ENCODE peak calls at places on chromosomes 5 and 9, in four cellular contexts. J is WTC11, G is HFFc6, D is body of pancreas. P is an unnamed sample.

GRCh38 chr5:76456258-76456657 is 53.2 kb downstream of the IQGAP2 start:
- DNase-seq in J (no peak), D (no peak), G (no peak), P (no peak)

GRCh38 chr5:39040875-39041274 is 33.3 kb downstream of the RICTOR start:
- DNase-seq in G (no peak), J (no peak), D (no peak), P (no peak)

GRCh38 chr5:1804001-1804690 is 2.9 kb downstream of the NDUFS6 start:
- DNase-seq in G (no peak), D (no peak), J (no peak), P (no peak)

GRCh38 chr5:78644129-78644528 is 4.4 kb downstream of the LHFPL2 start:
- DNase-seq in D (no peak), J (no peak), G (no peak), P (no peak)

GRCh38 chr5:124580512-124580911 is 165.9 kb downstream of the ZNF608 start:
- DNase-seq in G (no peak), J (no peak), D (no peak), P (no peak)

GRCh38 chr9:78297672-78297961 is 692 bp downstream of the PSAT1 start:
- DNase-seq in D (no peak), G (no peak), J (no peak), P (no peak)

GRCh38 chr9:32376295-32376694 is 8.1 kb upstream of the ACO1 start:
- DNase-seq in J (no peak), G (no peak), D (no peak), P (no peak)

GRCh38 chr5:62578540-62578939 is at the start of gene LRRC70:
- DNase-seq in D (no peak), J (no peak), G (peak), P (no peak)

GRCh38 chr9:110399983-110400382 is 62.3 kb upstream of the TXNDC8 start:
- DNase-seq in D (no peak), J (no peak), G (no peak), P (no peak)

GRCh38 chr5:10431408-10431807 is 10.3 kb upstream of the ROPN1L start:
- DNase-seq in J (no peak), G (no peak), D (no peak), P (no peak)

GRCh38 chr5:59620535-59621212 is 272.9 kb downstream of the PDE4D start:
- DNase-seq in G (no peak), J (no peak), D (no peak), P (no peak)

GRCh38 chr9:38362912-38363588 is 29.5 kb upstream of the ALDH1B1 start:
- DNase-seq in G (peak), J (no peak), D (peak), P (peak)

GRCh38 chr9:89095755-89096154 is 82.9 kb downstream of the SHC3 start:
- DNase-seq in D (no peak), G (no peak), J (no peak), P (no peak)

GRCh38 chr5:16856531-16856930 is 79.6 kb downstream of the MYO10 start:
- DNase-seq in G (peak), D (no peak), J (no peak), P (no peak)

GRCh38 chr9:84177397-84177796 is 163.2 kb downstream of the SLC28A3 start:
- DNase-seq in J (no peak), D (no peak), G (no peak), P (no peak)

GRCh38 chr9:84173961-84174360 is 166.6 kb downstream of the SLC28A3 start:
- DNase-seq in J (no peak), D (no peak), G (no peak), P (no peak)

GRCh38 chr9:84170521-84171141 is 169.9 kb downstream of the SLC28A3 start:
- DNase-seq in G (peak), D (peak), J (peak), P (peak)

GRCh38 chr9:84169240-84169639 is 171.3 kb downstream of the SLC28A3 start:
- DNase-seq in D (no peak), G (peak), J (no peak), P (no peak)

GRCh38 chr9:84174486-84174885 is 166.1 kb downstream of the SLC28A3 start:
- DNase-seq in J (no peak), D (no peak), G (no peak), P (no peak)
- TF ChIP-seq CTCF in J (no peak), D (no peak), G (no peak), P (no peak)

DNA sequence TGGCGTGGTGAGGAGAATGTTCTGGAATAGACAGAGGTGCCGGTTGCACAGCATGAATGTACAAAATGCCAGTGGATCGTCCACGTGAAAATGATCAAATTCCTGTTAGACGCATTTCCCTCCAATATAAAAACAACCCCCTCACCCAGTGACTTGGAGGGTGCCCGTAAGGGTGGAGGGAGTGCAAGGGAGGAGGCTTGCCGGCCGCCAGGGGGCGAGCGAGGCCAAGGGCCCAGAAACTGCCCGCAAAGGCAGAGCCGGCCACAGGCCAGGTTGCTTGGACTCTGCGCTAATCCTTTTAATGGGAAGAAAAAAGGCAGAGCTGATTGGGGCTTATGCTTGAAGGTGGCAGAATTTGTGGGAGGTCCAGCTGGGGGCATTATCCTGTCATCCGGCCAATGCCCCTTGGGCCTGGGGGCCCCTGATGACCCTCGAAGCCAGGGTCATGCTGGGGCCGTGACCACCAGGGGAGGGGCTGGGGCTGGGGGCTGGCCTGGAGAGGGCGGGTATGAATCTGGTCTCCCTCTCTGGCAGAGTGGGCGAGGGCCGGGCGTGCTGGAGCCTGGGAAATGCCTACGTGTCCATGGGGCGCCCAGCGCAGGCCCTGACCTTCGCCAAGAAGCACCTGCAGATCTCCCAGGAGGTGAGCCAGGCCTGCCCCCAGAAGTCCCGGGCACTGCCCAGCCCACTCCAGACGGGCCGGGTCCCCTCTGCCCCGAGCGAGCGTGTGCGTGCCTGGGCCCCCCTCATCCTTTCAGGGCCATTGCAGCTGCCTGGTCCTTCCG is 12.0 kb downstream of the GPSM1 start:
- DNase-seq in G (no peak), J (peak), D (peak), P (peak)
- TF ChIP-seq CTCF in G (peak), J (peak), D (peak), P (peak)

DNA sequence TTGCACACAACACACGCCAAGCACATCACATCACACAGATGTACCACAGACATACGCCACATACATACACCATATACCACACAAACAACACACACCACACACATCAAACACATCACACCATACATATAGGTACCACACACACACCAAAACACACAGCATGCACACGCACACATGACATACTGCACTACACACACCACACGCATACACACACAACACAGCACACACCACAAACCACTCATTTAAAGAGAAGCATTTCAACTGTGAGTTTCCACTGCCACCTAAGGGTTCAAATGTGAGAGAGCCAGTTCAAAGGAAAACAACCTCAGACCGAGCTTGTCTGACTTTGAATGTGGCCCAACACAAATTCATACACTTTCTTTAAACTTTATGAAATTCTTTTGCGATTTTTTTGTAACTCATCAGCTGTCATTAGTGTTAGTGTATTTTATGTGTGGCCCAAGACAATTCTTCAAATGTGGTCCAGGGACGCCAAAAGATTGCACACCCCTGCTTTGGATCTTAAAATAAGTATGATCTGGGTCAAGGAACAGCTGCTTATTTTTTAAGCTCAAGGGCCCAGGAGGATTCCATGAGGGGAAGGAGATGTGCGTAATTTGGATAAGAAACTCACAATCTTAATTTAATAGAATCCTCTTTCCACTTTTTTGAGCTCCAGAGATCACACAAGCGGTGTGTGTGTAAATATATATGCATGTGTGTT is 494.6 kb downstream of the GADD45G start:
- DNase-seq in D (no peak), G (no peak), J (no peak), P (no peak)
- TF ChIP-seq CTCF in D (peak), G (no peak), J (no peak), P (peak)

DNA sequence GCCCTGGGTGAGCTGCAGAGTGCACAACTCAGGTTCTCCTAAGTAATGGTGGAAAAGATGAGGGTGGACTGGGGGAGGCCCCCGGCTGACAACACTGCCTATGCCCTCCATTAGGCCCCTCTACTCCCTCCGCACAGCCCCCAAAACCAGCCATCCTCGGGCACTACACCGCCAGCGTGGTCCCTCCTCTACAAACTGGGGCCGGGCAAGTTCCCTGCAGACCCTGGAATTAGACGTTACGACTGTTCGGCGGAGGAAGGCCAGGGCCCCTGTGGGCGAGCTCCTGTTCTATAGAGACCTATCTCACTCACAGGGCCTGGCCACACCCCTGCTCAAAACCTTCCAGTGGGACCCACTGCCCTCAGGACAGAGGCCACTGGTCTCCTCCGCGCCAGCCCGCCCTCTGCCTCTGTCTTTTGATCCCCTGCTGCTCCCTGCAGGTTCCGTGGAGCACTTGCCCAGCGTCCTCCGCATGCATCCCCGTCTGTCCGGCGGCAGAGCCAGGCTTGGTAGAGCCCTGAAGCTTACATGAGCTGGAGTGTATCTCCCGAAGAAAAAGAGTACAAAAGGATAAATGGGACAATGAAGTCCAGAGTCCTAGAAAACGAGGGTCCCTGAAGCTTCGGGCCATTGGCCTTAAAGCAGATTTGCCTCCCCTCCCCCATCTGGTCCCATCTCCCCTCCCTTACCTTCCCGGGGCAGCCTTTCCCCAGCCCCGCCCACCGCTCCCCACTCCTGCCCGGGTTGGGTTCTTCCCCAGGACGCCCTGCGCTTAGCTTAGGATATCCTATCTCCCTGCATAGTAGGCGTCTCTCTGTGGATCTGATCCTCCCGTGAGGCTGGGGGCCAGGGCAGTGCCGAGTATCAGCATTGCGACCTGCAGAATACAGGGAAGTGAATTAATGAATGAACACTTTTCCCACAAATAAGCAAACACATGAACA is 71.3 kb downstream of the HRH2 start:
- DNase-seq in D (no peak), J (peak), G (peak), P (peak)
- TF ChIP-seq CTCF in D (no peak), J (no peak), G (no peak), P (no peak)

DNA sequence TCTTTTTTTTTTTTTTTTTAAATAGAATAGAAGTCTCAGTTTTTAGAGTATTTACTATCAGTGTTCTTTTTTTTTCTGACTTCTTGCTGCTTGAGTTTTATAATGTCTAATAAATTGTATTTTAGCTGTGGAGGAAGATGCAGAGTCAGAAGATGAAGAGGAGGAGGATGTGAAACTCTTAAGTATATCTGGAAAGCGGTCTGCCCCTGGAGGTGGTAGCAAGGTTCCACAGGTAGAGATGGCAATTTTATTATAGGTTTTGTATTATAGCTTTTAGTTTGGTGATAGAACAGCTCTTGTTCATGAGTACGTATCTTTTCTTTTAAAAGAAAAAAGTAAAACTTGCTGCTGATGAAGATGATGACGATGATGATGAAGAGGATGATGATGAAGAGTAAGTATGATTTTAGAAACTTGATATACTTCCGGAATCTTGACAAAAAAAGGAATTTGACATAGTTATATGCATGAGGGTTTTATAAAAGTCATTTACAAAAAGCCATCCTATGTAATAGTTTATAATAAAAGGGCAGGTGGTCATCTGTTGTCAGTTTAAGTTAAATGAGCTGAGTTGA is 5.0 kb downstream of the NPM1 start:
- DNase-seq in G (no peak), D (no peak), J (no peak), P (no peak)
- TF ChIP-seq CTCF in G (no peak), D (no peak), J (no peak), P (no peak)